ENCODE peak calls at places on chromosome 15, in seven cellular contexts. U is cardiac fibroblast; S is BJ; R is effector memory CD4-positive, alpha-beta T cell; Z is GM23248; I is kidney glomerular epithelial cell; B is AG08395. L is an unnamed sample.

GRCh38 chr15:60673918-60674558 is 195.1 kb upstream of the ICE2 start:
- DNase-seq in U (peak), S (peak), R (no peak), Z (peak), I (peak), B (peak), L (peak)

GRCh38 chr15:34855893-34856292 is 60.5 kb upstream of the ACTC1 start:
- DNase-seq in U (peak), S (no peak), R (no peak), Z (peak), I (no peak), B (peak), L (peak)

GRCh38 chr15:38526158-38526557 is 38.5 kb downstream of the RASGRP1 start:
- DNase-seq in U (no peak), S (no peak), R (no peak), Z (no peak), I (no peak), B (no peak), L (no peak)

GRCh38 chr15:100252779-100253417 is 88.9 kb downstream of the ADAMTS17 start:
- DNase-seq in U (no peak), S (no peak), R (no peak), Z (peak), I (no peak), B (no peak), L (no peak)

GRCh38 chr15:31364301-31365031 is 37.8 kb downstream of the KLF13 start:
- DNase-seq in U (no peak), S (no peak), R (no peak), Z (no peak), I (no peak), B (no peak), L (no peak)

GRCh38 chr15:51312132-51312531 is 26.3 kb downstream of the CYP19A1 start:
- DNase-seq in U (peak), S (no peak), R (no peak), Z (peak), I (no peak), B (no peak), L (no peak)

GRCh38 chr15:38378162-38378560 is 75.8 kb upstream of the FAM98B start:
- DNase-seq in U (peak), S (no peak), R (no peak), Z (peak), I (no peak), B (peak), L (no peak)

GRCh38 chr15:78712797-78713515 is 71.9 kb upstream of the CHRNB4 start:
- DNase-seq in U (no peak), S (no peak), R (no peak), Z (no peak), I (no peak), B (no peak), L (no peak)

GRCh38 chr15:63353261-63353660 is 28.4 kb downstream of the CA12 start:
- DNase-seq in U (no peak), S (no peak), R (no peak), Z (no peak), I (no peak), B (no peak), L (no peak)

GRCh38 chr15:88497109-88497761 is 29.7 kb downstream of the MRPS11 start:
- DNase-seq in U (no peak), S (no peak), R (no peak), Z (no peak), I (no peak), B (no peak), L (no peak)

GRCh38 chr15:81031203-81031602 is 30.5 kb downstream of the TLNRD1 start:
- DNase-seq in U (no peak), S (no peak), R (no peak), Z (no peak), I (no peak), B (no peak), L (no peak)

GRCh38 chr15:47561102-47561501 is 156.2 kb upstream of the SEMA6D start:
- DNase-seq in U (no peak), S (no peak), R (no peak), Z (peak), I (no peak), B (no peak), L (no peak)

GRCh38 chr15:73550190-73550589 is 83.0 kb downstream of the NPTN start:
- DNase-seq in U (no peak), S (no peak), R (no peak), Z (peak), I (no peak), B (no peak), L (peak)

GRCh38 chr15:40743921-40744809 is 10.9 kb downstream of the RMDN3 start:
- DNase-seq in U (peak), S (no peak), R (peak), Z (peak), I (peak), B (peak), L (peak)

GRCh38 chr15:35066094-35066493 is 19.0 kb downstream of the NANOGP8 start:
- DNase-seq in U (no peak), S (no peak), R (no peak), Z (no peak), I (no peak), B (no peak), L (no peak)

GRCh38 chr15:19987389-19988048 is 554.1 kb downstream of the GOLGA6L6 start:
- DNase-seq in U (no peak), S (no peak), R (no peak), Z (no peak), I (no peak), B (no peak), L (peak)

GRCh38 chr15:64050281-64051092 is 4.2 kb upstream of the DAPK2 start:
- DNase-seq in U (no peak), S (no peak), R (no peak), Z (no peak), I (no peak), B (no peak), L (no peak)

GRCh38 chr15:26070095-26070532 is 207.0 kb upstream of the ATP10A start:
- DNase-seq in U (no peak), S (no peak), R (no peak), Z (no peak), I (no peak), B (peak), L (no peak)

GRCh38 chr15:42083916-42084315 is 10.4 kb downstream of the PLA2G4D start:
- DNase-seq in U (no peak), S (no peak), R (no peak), Z (no peak), I (no peak), B (no peak), L (no peak)

GRCh38 chr15:77974098-77974414 is 103.5 kb downstream of the TBC1D2B start:
- DNase-seq in U (peak), S (no peak), R (no peak), Z (peak), I (no peak), B (peak), L (peak)

GRCh38 chr15:35427091-35427490 is 118.9 kb downstream of the DPH6 start:
- DNase-seq in U (peak), S (peak), R (no peak), Z (peak), I (peak), B (peak), L (peak)

GRCh38 chr15:101083336-101084045 is 164.3 kb downstream of the LRRK1 start:
- DNase-seq in U (no peak), S (no peak), R (no peak), Z (no peak), I (no peak), B (no peak), L (no peak)

GRCh38 chr15:26020871-26021270 is 157.7 kb upstream of the ATP10A start:
- DNase-seq in U (no peak), S (no peak), R (no peak), Z (no peak), I (no peak), B (no peak), L (no peak)

GRCh38 chr15:66655511-66655910 is 46.5 kb upstream of the SMAD6 start:
- DNase-seq in U (no peak), S (no peak), R (no peak), Z (no peak), I (no peak), B (no peak), L (no peak)

GRCh38 chr15:80768158-80768557 is 11.0 kb upstream of the CEMIP start:
- DNase-seq in U (no peak), S (no peak), R (no peak), Z (no peak), I (no peak), B (no peak), L (no peak)

GRCh38 chr15:99951471-99951870 is 218.2 kb upstream of the LYSMD4 start:
- DNase-seq in U (peak), S (no peak), R (no peak), Z (no peak), I (no peak), B (no peak), L (no peak)

L was measured in GM03348.